ENCODE peak calls at places on chromosomes 7 and 10, in six cellular contexts. G is RCC 7860; R is activated naive CD4-positive, alpha-beta T cell treated with Interleukin-2 at 50 U/mL for 16 hours; U is retina; S is SK-MEL-5; F is NCI-H1105. C is an unnamed sample.

GRCh38 chr7:4724648-4725013 is 42.5 kb downstream of the FOXK1 start:
- DNase-seq in G (peak), F (no peak), R (no peak), U (no peak), S (no peak), C (no peak)

GRCh38 chr10:2885276-2885955 is 181.9 kb upstream of the PFKP start:
- DNase-seq in F (no peak), U (peak), R (no peak), G (no peak), S (no peak), C (no peak)

GRCh38 chr10:7513936-7514335 is 103.1 kb upstream of the SFMBT2 start:
- DNase-seq in G (no peak), S (no peak), F (no peak), R (no peak), U (no peak), C (no peak)

GRCh38 chr7:28855538-28856217 is 102.5 kb downstream of the TRIL start:
- DNase-seq in G (peak), U (no peak), R (no peak), S (peak), F (no peak), C (no peak)

GRCh38 chr10:17586741-17587720 is 30.1 kb downstream of the HACD1 start:
- DNase-seq in S (no peak), R (no peak), U (no peak), F (no peak), G (peak), C (no peak)

GRCh38 chr10:29409241-29410051 is 120.6 kb downstream of the LYZL1 start:
- DNase-seq in F (peak), R (peak), G (peak), U (peak), S (peak), C (peak)

GRCh38 chr7:73822319-73823173 is 8.2 kb upstream of the CLDN4 start:
- DNase-seq in G (peak), R (no peak), F (no peak), S (no peak), U (no peak), C (no peak)

GRCh38 chr7:5677538-5678294 is 103.7 kb downstream of the RNF216 start:
- DNase-seq in S (peak), G (peak), R (peak), U (peak), F (peak), C (peak)

GRCh38 chr7:157500171-157500960 is 163.6 kb downstream of the DNAJB6 start:
- DNase-seq in S (no peak), U (no peak), F (no peak), G (no peak), R (no peak), C (no peak)

GRCh38 chr10:35394411-35394851 is 58.1 kb downstream of the CCNY start:
- DNase-seq in G (no peak), S (no peak), R (no peak), F (no peak), U (no peak), C (no peak)

GRCh38 chr10:114323023-114323422 is 81.3 kb downstream of the AFAP1L2 start:
- DNase-seq in G (no peak), F (no peak), U (no peak), R (no peak), S (no peak), C (no peak)

GRCh38 chr7:119256001-119256400 is 1017.0 kb upstream of the KCND2 start:
- DNase-seq in R (no peak), S (no peak), G (no peak), F (peak), U (no peak), C (no peak)

GRCh38 chr10:79244841-79245504 is 102.3 kb upstream of the PPIF start:
- DNase-seq in S (no peak), F (no peak), R (no peak), G (no peak), U (peak), C (no peak)

GRCh38 chr10:119817991-119818888 is 54.4 kb downstream of the MCMBP start:
- DNase-seq in U (peak), G (no peak), S (no peak), F (no peak), R (no peak), C (peak)

GRCh38 chr7:146878901-146879300 is 762.3 kb downstream of the CNTNAP2 start:
- DNase-seq in R (no peak), G (no peak), U (no peak), S (no peak), F (no peak), C (no peak)

GRCh38 chr10:5663692-5664427 is 2.5 kb downstream of the ASB13 start:
- DNase-seq in F (no peak), R (no peak), S (no peak), G (no peak), U (no peak), C (no peak)

GRCh38 chr7:30082686-30083085 is 52.1 kb upstream of the MTURN start:
- DNase-seq in G (no peak), S (no peak), F (no peak), R (no peak), U (no peak), C (no peak)